ENCODE peak calls at places on chromosomes 11 and 22, in six cellular contexts. A is breast epithelium, G is K562, C is IMR-90, P is adrenal gland, Y is ovary. I is an unnamed sample. For H3K9me3, the result is how much of the 10 kb centered on the place peaks cover.

GRCh38 chr22:49586873-49587272 is 240.8 kb downstream of the BRD1 start:
- DNase-seq in A (no peak), G (no peak), Y (no peak), P (no peak), C (no peak), I (no peak)

GRCh38 chr11:33471541-33471940 is 214.4 kb downstream of the HIPK3 start:
- DNase-seq in Y (no peak), P (no peak), A (no peak), G (no peak), C (no peak), I (no peak)

GRCh38 chr11:440065-441042 is 1.5 kb downstream of the ANO9 start:
- DNase-seq in G (peak), A (no peak), C (no peak), Y (no peak), P (peak), I (no peak)

GRCh38 chr11:64250875-64251721 is at the start of gene PLCB3:
- DNase-seq in G (peak), P (peak), C (no peak), A (no peak), Y (peak), I (no peak)

GRCh38 chr11:27514558-27514957 is 8.0 kb upstream of the LIN7C start:
- DNase-seq in G (no peak), A (no peak), Y (no peak), C (peak), P (no peak), I (no peak)

GRCh38 chr11:8018742-8019631 is 31.9 kb downstream of the EIF3F start:
- DNase-seq in A (peak), G (no peak), C (peak), Y (peak), P (peak), I (peak)

GRCh38 chr11:62497132-62497915 is 49.3 kb downstream of the AHNAK start:
- DNase-seq in G (peak), C (peak), A (no peak), Y (no peak), P (no peak), I (no peak)

GRCh38 chr11:131546218-131546895 is 175.9 kb downstream of the NTM start:
- DNase-seq in C (no peak), Y (no peak), G (no peak), A (no peak), P (no peak), I (no peak)

GRCh38 chr11:109350091-109350490 is 71.9 kb upstream of the C11orf87 start:
- DNase-seq in C (no peak), Y (no peak), P (no peak), G (no peak), A (no peak), I (no peak)

GRCh38 chr22:49879871-49880270 is 26.2 kb downstream of the ZBED4 start:
- DNase-seq in P (no peak), Y (no peak), G (no peak), A (no peak), C (no peak), I (no peak)

GRCh38 chr11:1755344-1756023 is 5.1 kb upstream of the IFITM10 start:
- DNase-seq in C (no peak), P (peak), Y (no peak), A (no peak), G (no peak), I (no peak)

GRCh38 chr11:13486926-13487660 is 8.7 kb downstream of the PTH start:
- DNase-seq in G (peak), P (peak), A (no peak), C (no peak), Y (no peak), I (no peak)

GRCh38 chr11:113311536-113311935 is 2.8 kb upstream of the TTC12 start:
- DNase-seq in Y (no peak), A (no peak), P (no peak), C (peak), G (no peak), I (no peak)

GRCh38 chr11:104792861-104793260 is 105.4 kb downstream of the CASP12 start:
- DNase-seq in Y (no peak), A (no peak), C (no peak), G (no peak), P (no peak), I (no peak)

GRCh38 chr22:43293661-43294392 is 49.3 kb downstream of the SCUBE1 start:
- DNase-seq in G (peak), Y (peak), C (peak), P (peak), A (peak), I (peak)

GRCh38 chr11:120471131-120471530 is 40.4 kb upstream of the GRIK4 start:
- DNase-seq in C (peak), Y (no peak), P (no peak), G (no peak), A (no peak), I (no peak)

GRCh38 chr11:67371549-67372231 is 1.7 kb downstream of the CLCF1 start:
- DNase-seq in Y (peak), G (peak), A (no peak), P (peak), C (peak), I (no peak)

GRCh38 chr22:36164621-36165020 is 4.1 kb upstream of the APOL3 start:
- DNase-seq in C (no peak), P (no peak), A (no peak), Y (no peak), G (no peak), I (no peak)

GRCh38 chr11:73559758-73560157 is 38.2 kb downstream of the FAM168A start:
- DNase-seq in G (no peak), A (no peak), P (no peak), Y (no peak), C (peak), I (no peak)

GRCh38 chr22:20239951-20240773 is 28.0 kb downstream of the RTN4R start:
- DNase-seq in G (peak), C (no peak), Y (peak), A (no peak), P (no peak), I (no peak)

GRCh38 chr11:115618428-115618827 is 114.2 kb upstream of the CADM1 start:
- DNase-seq in A (no peak), Y (no peak), G (no peak), C (peak), P (no peak), I (no peak)

GRCh38 chr11:44808053-44808753 is 81.4 kb downstream of the TSPAN18 start:
- DNase-seq in Y (no peak), A (no peak), P (no peak), C (no peak), G (no peak), I (no peak)

GRCh38 chr11:14904745-14905103 is 12.7 kb upstream of the CYP2R1 start:
- DNase-seq in Y (peak), A (peak), C (peak), P (peak), G (peak), I (peak)

GRCh38 chr11:70912226-70912840 is 340.0 kb downstream of the SHANK2 start:
- DNase-seq in C (peak), P (no peak), A (peak), Y (no peak), G (no peak), I (no peak)

GRCh38 chr11:87038235-87038960 is 664 bp downstream of the TMEM135 start:
- DNase-seq in A (no peak), G (no peak), Y (no peak), C (no peak), P (no peak), I (no peak)

GRCh38 chr11:1834791-1835670 is at the start of gene SYT8:
- DNase-seq in C (no peak), Y (no peak), G (no peak), P (no peak), A (no peak), I (no peak)

GRCh38 chr11:64074239-64074638 is 38.5 kb downstream of the FLRT1 start:
- DNase-seq in G (peak), C (no peak), Y (no peak), A (no peak), P (no peak), I (no peak)

GRCh38 chr11:35615911-35616900 is 2.1 kb upstream of the FJX1 start:
- DNase-seq in P (peak), G (peak), A (no peak), C (peak), Y (peak), I (no peak)

GRCh38 chr22:48068323-48068722 is 1305.9 kb downstream of the TBC1D22A start:
- DNase-seq in P (no peak), G (no peak), Y (no peak), C (no peak), A (no peak), I (no peak)

GRCh38 chr22:48889209-48889830 is 938.4 kb downstream of the BRD1 start:
- DNase-seq in G (no peak), Y (no peak), A (no peak), P (no peak), C (no peak), I (no peak)

GRCh38 chr11:20360650-20361049 is 2.9 kb upstream of the HTATIP2 start:
- DNase-seq in P (peak), C (peak), G (no peak), Y (no peak), A (no peak), I (no peak)

GRCh38 chr11:25981998-25982397 is 349.9 kb upstream of the ANO3 start:
- DNase-seq in G (no peak), C (peak), Y (no peak), A (no peak), P (peak), I (peak)

GRCh38 chr11:74138021-74138420 is 32.8 kb downstream of the C2CD3 start:
- DNase-seq in G (no peak), P (no peak), Y (no peak), C (peak), A (no peak), I (no peak)

GRCh38 chr11:32334822-32335221 is 100.5 kb downstream of the WT1 start:
- DNase-seq in Y (no peak), G (peak), C (no peak), P (no peak), A (no peak), I (no peak)

GRCh38 chr11:102453921-102454320 is 1.4 kb upstream of the TMEM123 start:
- DNase-seq in G (no peak), P (no peak), C (no peak), A (no peak), Y (no peak), I (no peak)

GRCh38 chr11:96134622-96135021 is 208.4 kb downstream of the MAML2 start:
- DNase-seq in C (peak), A (no peak), G (no peak), P (no peak), Y (no peak), I (no peak)

GRCh38 chr11:503179-503981 is 3.7 kb downstream of the RNH1 start:
- DNase-seq in A (no peak), C (peak), G (peak), Y (no peak), P (peak), I (peak)

GRCh38 chr11:129528296-129528695 is 152.6 kb downstream of the BARX2 start:
- DNase-seq in P (no peak), G (no peak), C (no peak), A (no peak), Y (no peak), I (no peak)
- H3K9me3 ChIP-seq in P (under half), G (under half), C (under half), A (under half), Y (under half), I (under half)

GRCh38 chr22:27238935-27239510 is 562.5 kb downstream of the MN1 start:
- DNase-seq in A (no peak), G (peak), P (peak), C (peak), Y (peak), I (no peak)
- TF ChIP-seq POLR2A in A (no peak), G (no peak), P (no peak), C (no peak), Y (no peak), I (no peak)

DNA sequence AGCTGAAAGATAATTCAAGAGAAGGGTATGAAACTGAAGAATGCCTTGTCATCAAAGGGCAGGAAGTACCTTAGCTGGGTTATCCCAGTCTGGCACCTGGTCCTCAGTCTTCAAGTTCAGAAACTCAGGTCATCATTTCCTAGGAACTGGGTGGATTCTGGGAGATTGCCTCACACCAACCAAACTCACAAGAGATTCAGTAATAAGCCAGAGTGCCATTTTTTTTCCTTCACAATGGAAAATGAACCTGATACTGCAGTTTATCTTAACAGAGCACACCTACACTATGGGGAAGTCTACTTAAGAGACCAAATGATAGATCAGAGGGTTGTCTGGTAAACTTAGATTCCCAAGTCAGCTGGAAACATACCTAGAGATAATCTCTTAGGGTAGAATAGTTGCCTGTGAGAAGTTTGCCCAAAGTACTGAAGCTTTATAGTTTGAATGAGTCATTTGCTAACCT is 3.8 kb upstream of the BUD13 start:
- DNase-seq in P (no peak), G (no peak), A (no peak), C (no peak), Y (no peak), I (no peak)
- H3K9me3 ChIP-seq in P (under half), G (under half), A (under half), C (under half), Y (under half), I (under half)

GRCh38 chr11:65578667-65579066 is 2.8 kb downstream of the EHBP1L1 start:
- DNase-seq in P (no peak), A (no peak), Y (no peak), C (no peak), G (no peak), I (no peak)
- TF ChIP-seq POLR2A in P (no peak), A (no peak), Y (no peak), C (no peak), G (no peak), I (no peak)